ENCODE peak calls at places on chromosomes 16 and 17, in five cellular contexts. I is IMR-90, U is testis, R is HFFc6, G is Peyer's patch. M is an unnamed sample.

GRCh38 chr17:5706835-5707234 is 122.5 kb upstream of the NLRP1 start:
- DNase-seq in R (peak; percentile 50), I (peak; percentile 63), U (peak; percentile 61), G (peak; percentile 77), M (peak; percentile 50)

GRCh38 chr17:65158081-65158480 is 20.9 kb downstream of the RGS9 start:
- DNase-seq in I (no peak), R (no peak), U (no peak), G (no peak), M (no peak)

GRCh38 chr17:34436607-34437006 is 73.6 kb upstream of the CCL1 start:
- DNase-seq in U (no peak), I (no peak), G (no peak), R (no peak), M (no peak)

GRCh38 chr16:18932243-18932997 is 6.2 kb upstream of the SMG1 start:
- DNase-seq in R (peak; percentile 68), G (no peak), I (peak; percentile 43), U (no peak), M (no peak)

GRCh38 chr17:15498107-15498506 is 30.7 kb upstream of the CDRT4 start:
- DNase-seq in G (no peak), R (no peak), I (no peak), U (peak; percentile 41), M (no peak)

GRCh38 chr17:42042598-42043319 is 7.6 kb downstream of the C17orf113 start:
- DNase-seq in G (no peak), U (no peak), I (no peak), R (no peak), M (no peak)

GRCh38 chr17:59366773-59367656 is 35.6 kb downstream of the YPEL2 start:
- DNase-seq in U (peak; percentile 51), I (peak; percentile 69), R (peak; percentile 57), G (peak; percentile 83), M (no peak)

GRCh38 chr16:77951788-77952187 is 70.6 kb upstream of the CLEC3A start:
- DNase-seq in I (no peak), G (no peak), R (no peak), U (no peak), M (no peak)

GRCh38 chr17:41814195-41814594 is 1.4 kb downstream of the FKBP10 start:
- DNase-seq in I (peak; percentile 36), G (no peak), U (no peak), R (no peak), M (no peak)

GRCh38 chr16:82020051-82020450 is 8.8 kb upstream of the SDR42E1 start:
- DNase-seq in G (no peak), R (no peak), I (no peak), U (no peak), M (no peak)

GRCh38 chr16:82010649-82011048 is 621 bp downstream of the SDR42E1 start:
- DNase-seq in U (no peak), G (no peak), I (no peak), R (no peak), M (no peak)

GRCh38 chr16:82016964-82017363 is 5.7 kb upstream of the SDR42E1 start:
- DNase-seq in I (no peak), G (no peak), U (no peak), R (no peak), M (no peak)

GRCh38 chr16:82011199-82011641 is at the start of gene SDR42E1:
- DNase-seq in I (no peak), R (no peak), U (peak; percentile 73), G (peak; percentile 88), M (peak; percentile 51)

GRCh38 chr16:82016268-82016667 is 5.0 kb upstream of the SDR42E1 start:
- DNase-seq in I (peak; percentile 14), R (no peak), U (no peak), G (no peak), M (no peak)
- TF ChIP-seq CTCF in I (peak; percentile 18), R (peak; percentile 56), U (no peak), G (peak; percentile 57), M (no peak)

DNA sequence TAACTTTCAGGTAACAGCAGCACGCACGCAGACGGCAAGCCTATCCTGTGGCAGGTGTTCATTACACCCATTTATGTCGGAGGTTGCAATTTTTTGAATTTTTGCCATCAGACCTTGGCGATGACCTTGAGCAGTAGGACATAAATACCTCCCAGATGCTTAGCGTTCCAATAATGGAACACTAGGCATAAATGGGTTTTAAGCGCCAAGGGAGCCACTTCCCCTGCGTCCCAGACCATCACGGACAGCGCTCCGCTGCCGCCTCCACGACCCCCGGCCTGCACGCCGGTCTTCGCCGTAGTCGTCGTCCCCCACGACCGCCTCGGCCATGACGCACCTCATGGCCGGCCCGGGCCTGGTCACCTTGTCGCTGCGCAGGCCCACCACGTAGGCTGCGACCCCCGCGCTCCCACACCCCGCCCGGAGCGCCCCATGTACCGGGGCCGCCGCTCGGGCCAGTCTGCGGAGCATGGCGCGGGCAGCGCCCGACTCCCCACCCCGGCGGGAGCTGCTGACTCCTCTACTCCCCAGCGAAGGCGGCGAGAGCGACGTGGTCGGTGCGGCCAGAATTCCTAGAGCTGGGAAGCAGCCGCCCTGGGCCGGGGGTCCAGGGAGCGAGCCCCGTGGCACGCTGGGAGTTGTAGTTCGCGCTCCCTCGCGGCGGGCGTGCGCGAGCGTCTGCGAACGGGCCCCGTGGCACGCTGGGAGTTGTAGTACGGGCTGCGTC is 22.7 kb downstream of the TMEM235 start:
- DNase-seq in I (peak; percentile 76), U (peak; percentile 91), G (peak; percentile 93), R (peak; percentile 53), M (peak; percentile 76)
- TF ChIP-seq CTCF in I (no peak), U (no peak), G (no peak), R (no peak), M (no peak)

DNA sequence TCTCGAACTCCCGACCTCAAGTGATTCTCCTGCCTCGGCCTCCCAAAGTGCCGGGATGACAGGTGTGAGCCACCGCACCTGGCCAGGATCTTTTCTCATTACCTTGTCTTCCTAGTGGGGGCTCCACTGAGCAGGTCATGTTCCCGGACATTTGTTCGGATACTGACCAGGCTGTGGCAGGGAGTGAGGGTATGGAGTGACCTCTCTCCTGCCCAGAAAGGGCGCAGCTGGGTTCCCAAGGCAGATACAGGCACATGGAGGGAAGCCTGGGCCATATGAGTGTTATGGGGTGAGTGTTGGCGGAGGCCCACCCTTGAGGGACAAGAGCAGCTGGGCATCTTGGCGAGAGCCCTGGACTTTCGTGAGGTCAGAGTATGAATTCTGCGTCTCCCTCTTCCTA is 5.5 kb downstream of the SERPINF1 start:
- DNase-seq in G (no peak), R (no peak), I (no peak), U (no peak), M (no peak)
- TF ChIP-seq CTCF in G (no peak), R (peak; percentile 43), I (peak; percentile 2), U (no peak), M (no peak)

DNA sequence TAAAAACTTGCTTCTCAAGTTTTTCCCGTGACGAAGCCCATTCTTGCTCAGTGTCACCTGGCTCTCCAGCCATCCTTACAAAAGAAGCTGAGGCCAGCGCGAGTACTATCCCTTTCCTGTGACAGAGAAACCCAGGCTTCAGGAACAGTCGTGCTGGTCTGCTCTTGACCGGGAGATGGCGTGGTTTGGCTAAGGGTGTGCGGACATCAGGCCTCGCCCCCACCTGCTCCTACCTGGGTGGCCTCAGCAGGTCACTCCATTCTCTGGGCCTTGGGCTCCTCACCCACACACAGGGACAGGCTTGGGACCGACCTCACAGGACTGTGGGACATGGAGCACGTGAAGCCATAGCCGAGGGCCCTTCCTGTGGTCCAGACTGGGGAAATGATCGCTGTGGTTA is 75.2 kb upstream of the CIBAR2 start:
- DNase-seq in U (no peak), I (no peak), G (no peak), R (no peak), M (no peak)
- TF ChIP-seq CTCF in U (no peak), I (no peak), G (no peak), R (no peak), M (no peak)

M was measured in natural killer cell.